ENCODE peak calls at places on chromosomes 7 and 10, in four cellular contexts. One of them, this sample, is unnamed.

GRCh38 chr7:30091431-30092386 is 43.1 kb upstream of the MTURN start:
- DNase-seq in astrocyte of the cerebellum: peak; percentile 44
- DNase-seq in mesendoderm: no peak
- DNase-seq in heart left ventricle: no peak
- DNase-seq in this sample: no peak

GRCh38 chr7:116984917-116985316 is 31.6 kb downstream of the ST7 start:
- DNase-seq in astrocyte of the cerebellum: no peak
- DNase-seq in mesendoderm: peak; percentile 27
- DNase-seq in heart left ventricle: no peak
- DNase-seq in this sample: no peak

GRCh38 chr10:131653550-131654470 is 247.0 kb upstream of the PPP2R2D start:
- DNase-seq in astrocyte of the cerebellum: no peak
- DNase-seq in mesendoderm: no peak
- DNase-seq in heart left ventricle: no peak
- DNase-seq in this sample: no peak

GRCh38 chr10:131781791-131782190 is 119.0 kb upstream of the PPP2R2D start:
- DNase-seq in astrocyte of the cerebellum: no peak
- DNase-seq in mesendoderm: no peak
- DNase-seq in heart left ventricle: no peak
- DNase-seq in this sample: no peak

GRCh38 chr10:21171197-21171935 is 274.3 kb upstream of the NEBL start:
- DNase-seq in astrocyte of the cerebellum: no peak
- DNase-seq in mesendoderm: peak; percentile 59
- DNase-seq in heart left ventricle: no peak
- DNase-seq in this sample: no peak

GRCh38 chr7:37251222-37251621 is 197.4 kb downstream of the ELMO1 start:
- DNase-seq in astrocyte of the cerebellum: no peak
- DNase-seq in mesendoderm: no peak
- DNase-seq in heart left ventricle: no peak
- DNase-seq in this sample: no peak

GRCh38 chr10:61761825-61762217 is 99.1 kb downstream of the CABCOCO1 start:
- DNase-seq in astrocyte of the cerebellum: no peak
- DNase-seq in mesendoderm: no peak
- DNase-seq in heart left ventricle: no peak
- DNase-seq in this sample: no peak

GRCh38 chr7:139817249-139817648 is 11.8 kb upstream of the TBXAS1 start:
- DNase-seq in astrocyte of the cerebellum: no peak
- DNase-seq in mesendoderm: no peak
- DNase-seq in heart left ventricle: no peak
- DNase-seq in this sample: no peak

GRCh38 chr7:116342125-116342524 is 131.8 kb downstream of the TES start:
- DNase-seq in astrocyte of the cerebellum: no peak
- DNase-seq in mesendoderm: no peak
- DNase-seq in heart left ventricle: no peak
- DNase-seq in this sample: no peak

GRCh38 chr7:27095897-27096755 is at the start of gene HOXA1:
- DNase-seq in astrocyte of the cerebellum: peak; percentile 79
- DNase-seq in mesendoderm: peak; percentile 88
- DNase-seq in heart left ventricle: peak; percentile 43
- DNase-seq in this sample: no peak

GRCh38 chr10:80202934-80203834 is 2.2 kb downstream of the ANXA11 start:
- DNase-seq in astrocyte of the cerebellum: peak; percentile 62
- DNase-seq in mesendoderm: peak; percentile 97
- DNase-seq in heart left ventricle: peak; percentile 86
- DNase-seq in this sample: no peak

GRCh38 chr10:86946215-86947170 is 10.9 kb downstream of the MMRN2 start:
- DNase-seq in astrocyte of the cerebellum: no peak
- DNase-seq in mesendoderm: no peak
- DNase-seq in heart left ventricle: no peak
- DNase-seq in this sample: no peak

GRCh38 chr7:94908204-94909022 is 1.0 kb downstream of the PPP1R9A start:
- DNase-seq in astrocyte of the cerebellum: peak; percentile 15
- DNase-seq in mesendoderm: peak; percentile 77
- DNase-seq in heart left ventricle: peak; percentile 13
- DNase-seq in this sample: no peak

GRCh38 chr10:77104459-77104980 is 533.1 kb downstream of the KCNMA1 start:
- DNase-seq in astrocyte of the cerebellum: peak; percentile 70
- DNase-seq in mesendoderm: no peak
- DNase-seq in heart left ventricle: peak; percentile 50
- DNase-seq in this sample: no peak

GRCh38 chr10:78438094-78438906 is 404.6 kb downstream of the RPS24 start:
- DNase-seq in astrocyte of the cerebellum: no peak
- DNase-seq in mesendoderm: peak; percentile 80
- DNase-seq in heart left ventricle: no peak
- DNase-seq in this sample: no peak

GRCh38 chr7:50653997-50654425 is 88.8 kb upstream of the DDC start:
- DNase-seq in astrocyte of the cerebellum: no peak
- DNase-seq in mesendoderm: no peak
- DNase-seq in heart left ventricle: peak; percentile 74
- DNase-seq in this sample: no peak

GRCh38 chr7:98573816-98574215 is 43.3 kb upstream of the NPTX2 start:
- DNase-seq in astrocyte of the cerebellum: no peak
- DNase-seq in mesendoderm: no peak
- DNase-seq in heart left ventricle: no peak
- DNase-seq in this sample: no peak

GRCh38 chr7:134153493-134154093 is 26.5 kb downstream of the LRGUK start:
- DNase-seq in astrocyte of the cerebellum: no peak
- DNase-seq in mesendoderm: peak; percentile 12
- DNase-seq in heart left ventricle: no peak
- DNase-seq in this sample: no peak

GRCh38 chr7:106518986-106519385 is 142.0 kb downstream of the CCDC71L start:
- DNase-seq in astrocyte of the cerebellum: no peak
- DNase-seq in mesendoderm: no peak
- DNase-seq in heart left ventricle: no peak
- DNase-seq in this sample: no peak

GRCh38 chr10:79023489-79024162 is 45.1 kb upstream of the ZMIZ1 start:
- DNase-seq in astrocyte of the cerebellum: no peak
- DNase-seq in mesendoderm: no peak
- DNase-seq in heart left ventricle: no peak
- DNase-seq in this sample: no peak

GRCh38 chr10:117342638-117343037 is 32.6 kb downstream of the PDZD8 start:
- DNase-seq in astrocyte of the cerebellum: peak; percentile 76
- DNase-seq in mesendoderm: no peak
- DNase-seq in heart left ventricle: no peak
- DNase-seq in this sample: no peak

GRCh38 chr7:44981035-44981706 is 2.4 kb upstream of the MYO1G start:
- DNase-seq in astrocyte of the cerebellum: no peak
- DNase-seq in mesendoderm: no peak
- DNase-seq in heart left ventricle: no peak
- DNase-seq in this sample: no peak

DNA sequence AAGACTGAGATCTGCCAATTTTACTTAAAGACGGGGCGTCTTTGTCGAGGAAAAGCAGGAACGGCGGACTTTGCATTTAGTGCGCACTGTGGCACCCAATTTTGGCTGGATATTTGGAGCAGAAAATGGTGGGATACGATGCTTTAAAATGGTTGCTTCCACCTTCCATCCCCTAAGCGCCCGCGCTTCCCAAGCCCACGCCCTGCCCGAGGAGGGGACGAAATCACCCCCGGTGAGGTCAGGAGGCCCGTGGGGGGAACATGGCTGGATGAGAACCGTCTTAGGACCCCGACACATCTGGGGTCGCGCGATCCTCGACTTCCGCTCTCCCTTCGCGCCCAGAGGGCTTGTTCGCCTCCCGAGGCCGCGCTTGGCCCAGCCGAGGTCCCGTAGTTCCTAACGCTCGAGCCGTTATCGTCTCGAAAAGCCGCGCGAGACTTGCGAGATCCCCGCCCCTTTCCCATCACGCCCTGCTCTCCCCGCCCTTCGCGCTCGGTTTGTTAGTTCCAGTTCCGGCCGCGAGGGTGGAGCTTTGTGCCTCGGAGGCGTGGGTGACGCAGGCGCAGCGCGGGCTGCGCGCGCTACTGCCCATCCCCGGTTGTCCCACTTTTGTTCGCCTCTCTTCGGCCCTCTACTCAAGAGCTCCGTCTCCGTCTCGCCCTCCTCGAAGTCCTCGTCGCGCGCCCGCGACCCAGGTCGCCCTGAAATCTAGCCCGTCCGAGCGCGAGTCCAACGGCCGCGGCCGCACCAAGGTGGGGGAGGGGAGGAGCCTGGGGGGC is at the start of gene SRRT:
- DNase-seq in astrocyte of the cerebellum: peak; percentile 97
- DNase-seq in mesendoderm: peak; percentile 99
- DNase-seq in heart left ventricle: peak; percentile 99
- DNase-seq in this sample: peak; percentile 96
- H3K4me3 ChIP-seq in astrocyte of the cerebellum: peak within 1 kb of the TSS; percentile 77
- H3K4me3 ChIP-seq in mesendoderm: peak within 1 kb of the TSS; percentile 100
- H3K4me3 ChIP-seq in heart left ventricle: peak within 1 kb of the TSS; percentile 100
- H3K4me3 ChIP-seq in this sample: peak within 1 kb of the TSS; percentile 98

DNA sequence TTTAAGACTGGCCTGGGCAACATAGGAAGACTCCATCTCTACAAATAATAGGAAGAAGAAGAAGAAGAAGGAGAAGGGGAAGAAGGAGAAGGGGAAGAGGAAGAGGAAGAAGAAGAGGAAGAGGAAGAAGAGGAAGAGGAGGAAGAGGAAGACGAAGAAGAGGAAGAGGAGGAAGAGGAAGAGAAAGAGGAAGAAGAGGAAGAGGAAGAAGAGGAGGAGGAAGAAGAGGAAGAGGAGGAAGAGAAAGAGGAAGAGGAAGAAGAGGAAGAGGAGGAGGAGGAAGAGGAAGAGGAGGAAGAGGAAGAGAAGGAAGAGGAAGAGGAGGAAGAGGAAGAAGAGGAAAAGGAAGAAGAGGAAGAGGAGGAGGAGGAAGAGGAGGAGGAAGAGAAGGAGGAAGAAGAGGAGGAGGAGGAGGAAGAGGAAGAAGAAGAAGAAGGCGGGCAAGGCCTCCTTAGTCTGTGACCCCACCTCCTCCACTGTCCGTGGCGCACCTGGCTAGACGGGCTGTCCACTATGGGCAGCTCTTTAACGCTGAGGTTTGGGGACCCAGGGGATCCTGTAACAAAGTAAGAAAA is 28.8 kb upstream of the ZFAND2A start:
- DNase-seq in astrocyte of the cerebellum: no peak
- DNase-seq in mesendoderm: no peak
- DNase-seq in heart left ventricle: no peak
- DNase-seq in this sample: no peak
- H3K4me3 ChIP-seq in astrocyte of the cerebellum: no peak overlapping the region
- H3K4me3 ChIP-seq in mesendoderm: no peak overlapping the region
- H3K4me3 ChIP-seq in heart left ventricle: no peak overlapping the region
- H3K4me3 ChIP-seq in this sample: no peak overlapping the region

GRCh38 chr10:28951484-28951883 is 274.2 kb downstream of the BAMBI start:
- DNase-seq in astrocyte of the cerebellum: no peak
- DNase-seq in mesendoderm: no peak
- DNase-seq in heart left ventricle: no peak
- DNase-seq in this sample: no peak
- H3K4me3 ChIP-seq in astrocyte of the cerebellum: no peak overlapping the region
- H3K4me3 ChIP-seq in mesendoderm: no peak overlapping the region
- H3K4me3 ChIP-seq in heart left ventricle: no peak overlapping the region
- H3K4me3 ChIP-seq in this sample: no peak overlapping the region

DNA sequence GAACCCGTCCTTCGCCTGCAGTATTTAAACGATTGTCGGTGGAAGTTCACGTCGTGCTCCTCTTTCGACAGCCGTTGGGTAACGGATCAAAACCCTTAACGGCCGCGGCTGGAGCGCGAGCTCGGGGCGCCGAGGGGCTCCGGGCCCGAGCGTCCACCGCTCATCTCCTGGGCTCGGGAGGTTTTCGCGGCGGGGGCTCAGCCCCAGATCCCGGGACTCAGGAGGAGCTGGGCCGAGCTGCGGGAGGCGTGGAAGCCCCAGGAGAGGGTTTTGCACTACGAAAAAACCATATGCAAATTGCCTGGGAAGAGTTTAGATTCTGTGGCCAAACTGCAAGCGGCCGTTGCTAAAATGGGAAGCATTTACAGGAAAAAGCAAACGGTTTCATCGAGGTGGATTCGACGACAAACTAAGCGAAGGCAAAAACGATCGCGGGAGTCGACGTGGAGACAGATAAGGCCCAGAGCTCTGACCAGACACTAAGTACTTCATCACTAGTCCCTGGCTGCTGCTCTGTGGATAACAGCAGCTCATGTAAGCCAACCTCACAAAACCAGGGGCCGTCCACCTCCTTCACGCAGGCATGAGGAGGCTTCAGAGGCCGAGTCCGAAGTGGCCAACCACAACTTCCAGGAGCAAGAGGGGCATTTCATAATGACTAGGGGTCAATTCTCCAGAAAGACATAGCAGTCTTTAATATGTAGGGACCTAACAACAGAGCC is 129.7 kb downstream of the MARCHF5 start:
- DNase-seq in astrocyte of the cerebellum: no peak
- DNase-seq in mesendoderm: no peak
- DNase-seq in heart left ventricle: no peak
- DNase-seq in this sample: no peak
- H3K4me3 ChIP-seq in astrocyte of the cerebellum: peak overlapping the region; percentile 30
- H3K4me3 ChIP-seq in mesendoderm: no peak overlapping the region
- H3K4me3 ChIP-seq in heart left ventricle: peak overlapping the region; percentile 51
- H3K4me3 ChIP-seq in this sample: no peak overlapping the region

This sample was measured in Panc1.